ENCODE peak calls at places on chromosomes 4 and X, in ten cellular contexts. K is colonic mucosa; T is EH; X is COR-L47; A is activated naive CD8-positive, alpha-beta T cell treated with anti-CD3 and anti-CD28 coated beads, Interleukin-2, amount 50 U/mL, for 24 hours; Z is NCI-H1930; I is NCI-H748 treated with DMSO at 0.1 percent for 48 hours; Q is GM20000; B is germinal center; U is mammary epithelial cell. S is an unnamed sample.

GRCh38 chr4:132542228-132542627 is 606.9 kb upstream of the PCDH10 start:
- DNase-seq in B (no peak), Z (no peak), T (no peak), K (no peak), A (no peak), X (no peak), U (no peak), Q (no peak), I (no peak), S (no peak)

GRCh38 chr4:189313064-189313463 is 627.6 kb upstream of the FRG1 start:
- DNase-seq in B (no peak), K (no peak), U (no peak), T (no peak), I (no peak), A (no peak), Q (no peak), Z (no peak), X (no peak), S (no peak)

GRCh38 chr4:2408401-2408958 is 10.0 kb downstream of the ZFYVE28 start:
- DNase-seq in U (no peak), Z (no peak), A (peak), K (peak), Q (no peak), I (no peak), B (no peak), T (no peak), X (no peak), S (peak)

GRCh38 chr4:106775636-106776035 is 260.5 kb downstream of the DKK2 start:
- DNase-seq in K (no peak), X (no peak), A (no peak), I (no peak), U (peak), T (no peak), B (no peak), Z (no peak), Q (no peak), S (no peak)

GRCh38 chr4:680931-681645 is 6.7 kb downstream of the MYL5 start:
- DNase-seq in U (no peak), Z (no peak), Q (peak), T (peak), X (no peak), I (no peak), K (peak), A (peak), B (peak), S (no peak)

GRCh38 chr4:1459664-1460511 is 53.6 kb upstream of the NKX1-1 start:
- DNase-seq in Q (no peak), Z (no peak), X (no peak), B (no peak), K (no peak), U (no peak), I (no peak), T (no peak), A (no peak), S (no peak)

GRCh38 chr4:87375719-87376291 is 15.2 kb downstream of the HSD17B11 start:
- DNase-seq in A (no peak), T (peak), B (peak), Z (no peak), K (peak), Q (no peak), U (peak), X (peak), I (no peak), S (no peak)

GRCh38 chr4:78056265-78057129 is 626 bp upstream of the FRAS1 start:
- DNase-seq in U (peak), A (peak), Q (peak), T (peak), X (peak), B (peak), I (peak), K (peak), Z (peak), S (no peak)

GRCh38 chr4:176753049-176753448 is 39.7 kb downstream of the VEGFC start:
- DNase-seq in Z (no peak), I (no peak), T (peak), X (no peak), K (no peak), A (no peak), Q (no peak), B (no peak), U (peak), S (no peak)

GRCh38 chr4:123397276-123398150 is 918 bp downstream of the SPRY1 start:
- DNase-seq in Q (peak), U (peak), K (peak), A (peak), T (peak), B (no peak), X (peak), I (peak), Z (peak), S (peak)

GRCh38 chr4:36006226-36006625 is 238.1 kb downstream of the ARAP2 start:
- DNase-seq in Q (no peak), T (no peak), A (no peak), B (no peak), U (peak), X (no peak), I (no peak), Z (no peak), K (no peak), S (no peak)

GRCh38 chrX:32191316-32191715 is 1020.0 kb downstream of the DMD start:
- DNase-seq in Q (no peak), I (no peak), A (no peak), K (no peak), Z (no peak), U (no peak), X (no peak), T (no peak), B (no peak), S (no peak)

GRCh38 chrX:144946696-144947095 is 300.6 kb upstream of the SPANXN1 start:
- DNase-seq in X (no peak), T (no peak), B (no peak), Q (no peak), Z (no peak), U (no peak), A (no peak), I (no peak), K (no peak), S (no peak)

GRCh38 chr4:52546449-52546848 is 112.7 kb downstream of the USP46 start:
- DNase-seq in U (no peak), B (no peak), I (no peak), A (no peak), T (peak), Z (no peak), X (no peak), Q (no peak), K (no peak), S (no peak)

GRCh38 chrX:69060631-69061408 is 104.4 kb downstream of the PJA1 start:
- DNase-seq in Q (peak), T (peak), A (no peak), U (peak), Z (no peak), X (no peak), K (peak), B (no peak), I (no peak), S (peak)

GRCh38 chrX:53717205-53717604 is 30.7 kb upstream of the HUWE1 start:
- DNase-seq in I (no peak), B (no peak), K (no peak), A (no peak), U (no peak), T (no peak), Q (no peak), X (no peak), Z (no peak), S (no peak)

GRCh38 chr4:54941994-54942552 is 183.3 kb downstream of the KDR start:
- DNase-seq in Z (peak), T (no peak), A (peak), X (no peak), K (no peak), U (no peak), Q (peak), B (peak), I (peak), S (no peak)

GRCh38 chrX:56788717-56789122 is 59.7 kb downstream of the NBDY start:
- DNase-seq in Q (no peak), I (peak), X (no peak), K (no peak), A (no peak), T (no peak), B (no peak), U (no peak), Z (no peak), S (no peak)

GRCh38 chr4:98662619-98663225 is 4.3 kb upstream of the TSPAN5 start:
- DNase-seq in U (no peak), I (peak), B (no peak), X (peak), Q (peak), Z (no peak), T (no peak), K (no peak), A (peak), S (no peak)

GRCh38 chrX:15242899-15243555 is 26.9 kb downstream of the ASB9 start:
- DNase-seq in U (peak), A (peak), I (peak), Q (peak), K (peak), B (peak), T (peak), Z (peak), X (peak), S (peak)

GRCh38 chr4:48205092-48205491 is 64.5 kb downstream of the TEC start:
- DNase-seq in K (no peak), Z (no peak), Q (no peak), U (no peak), I (no peak), B (peak), A (no peak), T (no peak), X (no peak), S (no peak)

GRCh38 chr4:6972375-6972650 is 62.7 kb downstream of the TBC1D14 start:
- DNase-seq in K (no peak), U (no peak), I (no peak), X (no peak), Z (no peak), B (no peak), T (no peak), Q (no peak), A (no peak), S (no peak)

GRCh38 chr4:2954358-2955185 is 8.6 kb downstream of the NOP14 start:
- DNase-seq in Q (peak), T (no peak), K (peak), Z (no peak), U (no peak), X (no peak), A (peak), B (peak), I (no peak), S (no peak)

GRCh38 chr4:181807771-181808170 is 435.4 kb upstream of the TENM3 start:
- DNase-seq in I (no peak), T (peak), K (no peak), Q (no peak), A (no peak), U (no peak), X (no peak), B (no peak), Z (no peak), S (no peak)

GRCh38 chrX:43804021-43804420 is 78.2 kb downstream of the MAOB start:
- DNase-seq in Z (no peak), K (no peak), B (no peak), A (no peak), X (no peak), T (no peak), Q (no peak), I (no peak), U (no peak), S (no peak)

GRCh38 chrX:11558972-11559371 is 106.7 kb downstream of the ARHGAP6 start:
- DNase-seq in Z (no peak), T (no peak), K (peak), I (no peak), X (no peak), B (peak), U (peak), Q (peak), A (peak), S (no peak)

GRCh38 chrX:12011075-12011474 is 127.2 kb upstream of the FRMPD4 start:
- DNase-seq in U (peak), T (peak), K (no peak), B (no peak), Q (no peak), Z (no peak), A (no peak), I (no peak), X (no peak), S (no peak)

GRCh38 chr4:154084864-154085263 is 296.0 kb upstream of the SFRP2 start:
- DNase-seq in Q (no peak), K (no peak), Z (no peak), U (peak), I (no peak), A (no peak), X (no peak), T (no peak), B (no peak), S (no peak)

GRCh38 chrX:16185725-16186136 is 18.4 kb downstream of the MAGEB17 start:
- DNase-seq in T (peak), A (peak), X (no peak), Q (peak), I (no peak), Z (no peak), U (peak), K (no peak), B (no peak), S (no peak)

GRCh38 chr4:122889726-122890125 is 32.7 kb downstream of the NUDT6 start:
- DNase-seq in Q (no peak), T (no peak), K (no peak), B (no peak), I (no peak), X (no peak), U (peak), Z (no peak), A (no peak), S (no peak)

GRCh38 chr4:7295917-7296660 is 103.8 kb downstream of the SORCS2 start:
- DNase-seq in A (peak), X (no peak), K (peak), U (peak), Z (no peak), T (peak), I (no peak), B (no peak), Q (peak), S (peak)

GRCh38 chr4:14529653-14530052 is 472.6 kb upstream of the CPEB2 start:
- DNase-seq in U (no peak), T (no peak), Z (no peak), B (no peak), A (no peak), I (no peak), Q (no peak), X (no peak), K (no peak), S (no peak)

GRCh38 chr4:118909173-118909956 is 20.7 kb downstream of the SYNPO2 start:
- DNase-seq in X (no peak), U (no peak), A (no peak), I (no peak), K (no peak), Q (no peak), T (no peak), B (no peak), Z (no peak), S (no peak)

GRCh38 chr4:8468746-8469535 is 28.4 kb downstream of the TRMT44 start:
- DNase-seq in I (peak), T (peak), Z (peak), K (peak), Q (peak), A (peak), X (peak), B (peak), U (peak), S (peak)

GRCh38 chrX:106039920-106040319 is 1.4 kb upstream of the SERPINA7 start:
- DNase-seq in Q (no peak), T (no peak), A (no peak), U (peak), I (no peak), B (no peak), Z (no peak), X (no peak), K (peak), S (peak)

GRCh38 chr4:123631699-123632098 is 235.1 kb downstream of the SPRY1 start:
- DNase-seq in B (no peak), A (no peak), Z (no peak), I (no peak), K (no peak), Q (no peak), U (peak), X (no peak), T (peak), S (no peak)

GRCh38 chr4:24174622-24175021 is 284.8 kb upstream of the PPARGC1A start:
- DNase-seq in T (peak), K (no peak), A (no peak), X (no peak), I (no peak), B (no peak), U (no peak), Q (no peak), Z (no peak), S (no peak)

GRCh38 chr4:184252136-184253071 is 34.7 kb upstream of the ENPP6 start:
- DNase-seq in T (no peak), B (no peak), K (no peak), I (no peak), X (no peak), Z (no peak), U (no peak), A (no peak), Q (no peak), S (no peak)

GRCh38 chr4:8353158-8353495 is 83.6 kb downstream of the HTRA3 start:
- DNase-seq in A (no peak), U (no peak), K (no peak), B (no peak), T (no peak), Z (no peak), X (no peak), I (no peak), Q (no peak), S (no peak)